ENCODE peak calls at places on chromosomes 16 and 17, in nine cellular contexts. S is BJ, H is tibial nerve, Y is GM10248, X is endodermal cell, V is ascending aorta, D is neural progenitor cell, G is psoas muscle, B is fibroblast of mammary gland. C is an unnamed sample.

GRCh38 chr17:69814031-69814430 is 261.0 kb upstream of the KCNJ16 start:
- DNase-seq in H (no peak), S (no peak), D (no peak), B (no peak), G (no peak), V (no peak), Y (no peak), X (no peak), C (no peak)

GRCh38 chr17:61397086-61397842 is 2.4 kb upstream of the TBX2 start:
- DNase-seq in B (no peak), G (peak; percentile 56), X (peak; percentile 88), Y (no peak), V (no peak), D (peak; percentile 82), H (no peak), S (no peak), C (peak; percentile 73)

GRCh38 chr16:20865420-20866126 is 34.6 kb downstream of the DCUN1D3 start:
- DNase-seq in G (no peak), X (no peak), H (no peak), B (peak; percentile 60), S (peak; percentile 30), Y (peak; percentile 68), D (no peak), V (no peak), C (no peak)

GRCh38 chr17:55567240-55568216 is 56.3 kb upstream of the SMIM36 start:
- DNase-seq in H (peak; percentile 41), S (no peak), V (no peak), X (no peak), D (no peak), Y (no peak), G (peak; percentile 77), B (peak; percentile 40), C (no peak)

GRCh38 chr17:27818311-27819170 is 18.2 kb upstream of the NOS2 start:
- DNase-seq in X (no peak), D (no peak), S (no peak), Y (no peak), H (no peak), G (no peak), B (no peak), V (no peak), C (no peak)

GRCh38 chr17:83204230-83204725 is 124.9 kb downstream of the METRNL start:
- DNase-seq in G (no peak), B (no peak), V (peak; percentile 5), S (no peak), Y (no peak), H (peak; percentile 29), D (no peak), X (no peak), C (no peak)

GRCh38 chr16:67526149-67526732 is 2.4 kb upstream of the RIPOR1 start:
- DNase-seq in S (no peak), X (no peak), H (no peak), V (no peak), D (no peak), Y (no peak), B (no peak), G (no peak), C (no peak)

GRCh38 chr16:31869511-31870201 is 4.0 kb upstream of the ZNF267 start:
- DNase-seq in D (no peak), S (no peak), B (peak; percentile 91), Y (peak; percentile 39), H (peak; percentile 70), X (no peak), G (no peak), V (peak; percentile 64), C (no peak)

GRCh38 chr16:77594798-77595625 is 127.3 kb upstream of the NUDT7 start:
- DNase-seq in Y (no peak), G (no peak), B (no peak), V (no peak), X (no peak), H (no peak), D (no peak), S (no peak), C (peak; percentile 16)

GRCh38 chr16:77596243-77596642 is 126.1 kb upstream of the NUDT7 start:
- DNase-seq in V (no peak), X (no peak), Y (no peak), S (no peak), H (no peak), D (no peak), B (peak; percentile 66), G (no peak), C (no peak)

GRCh38 chr16:77600555-77600954 is 121.8 kb upstream of the NUDT7 start:
- DNase-seq in B (no peak), S (no peak), Y (no peak), X (no peak), D (no peak), H (no peak), G (no peak), V (no peak), C (no peak)

GRCh38 chr16:77603656-77604055 is 118.7 kb upstream of the NUDT7 start:
- DNase-seq in D (no peak), X (no peak), Y (no peak), G (no peak), B (no peak), H (no peak), V (no peak), S (no peak), C (no peak)

DNA sequence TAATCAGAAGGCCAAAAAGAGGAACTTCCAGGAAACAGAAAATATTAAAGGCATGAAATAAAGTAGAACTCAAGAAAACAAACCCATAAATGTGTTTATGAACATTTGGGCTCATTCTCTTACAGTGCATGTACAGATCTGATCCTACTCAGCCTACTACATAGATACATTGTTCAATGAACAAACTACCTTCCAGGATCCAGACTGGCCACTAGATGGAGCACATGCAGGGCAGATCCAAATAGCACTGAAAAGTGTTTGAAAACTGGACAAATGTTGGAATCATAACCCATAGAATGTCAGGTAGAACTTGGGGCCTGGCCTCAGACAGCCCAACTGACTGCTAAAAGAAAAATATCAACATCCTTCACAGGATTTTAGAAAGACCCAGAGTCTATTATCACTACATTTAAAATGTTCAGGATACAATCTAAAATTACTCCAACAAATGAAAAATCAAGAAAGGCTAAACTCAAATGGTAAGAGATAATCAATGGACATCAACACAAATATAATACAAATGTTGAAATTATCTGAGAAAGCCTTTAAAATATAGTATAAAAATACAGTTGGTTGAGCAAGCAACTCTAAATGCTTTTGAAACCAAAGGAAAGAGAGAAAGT is 122.4 kb upstream of the NUDT7 start:
- DNase-seq in G (no peak), X (peak; percentile 68), S (no peak), B (peak; percentile 55), D (peak; percentile 49), V (no peak), Y (peak; percentile 22), H (peak; percentile 46), C (peak; percentile 16)
- TF ChIP-seq CTCF in G (peak; percentile 39), X (peak; percentile 95), S (peak; percentile 83), B (peak; percentile 93), D (peak; percentile 86), V (peak; percentile 20), Y (peak; percentile 76), H (peak; percentile 34), C (peak; percentile 45)

GRCh38 chr16:13909872-13910303 is 10.1 kb upstream of the ERCC4 start:
- DNase-seq in Y (no peak), X (no peak), V (peak; percentile 61), G (no peak), B (peak; percentile 47), D (no peak), S (no peak), H (no peak), C (no peak)
- TF ChIP-seq CTCF in Y (no peak), X (no peak), V (peak; percentile 9), G (no peak), B (no peak), D (no peak), S (no peak), H (no peak), C (no peak)

GRCh38 chr16:87691686-87692079 is 74.1 kb downstream of the KLHDC4 start:
- DNase-seq in B (no peak), V (no peak), Y (no peak), S (no peak), H (no peak), G (no peak), X (no peak), D (no peak), C (no peak)

GRCh38 chr16:87690911-87691685 is 74.7 kb downstream of the KLHDC4 start:
- DNase-seq in G (no peak), S (no peak), V (no peak), D (no peak), B (no peak), Y (no peak), H (no peak), X (no peak), C (no peak)

GRCh38 chr16:87693827-87694226 is 72.0 kb downstream of the KLHDC4 start:
- DNase-seq in B (no peak), Y (no peak), S (no peak), V (no peak), D (no peak), H (no peak), G (no peak), X (no peak), C (no peak)

GRCh38 chr16:87692176-87692575 is 73.6 kb downstream of the KLHDC4 start:
- DNase-seq in B (no peak), H (no peak), V (no peak), Y (no peak), G (no peak), S (no peak), D (no peak), X (no peak), C (no peak)

DNA sequence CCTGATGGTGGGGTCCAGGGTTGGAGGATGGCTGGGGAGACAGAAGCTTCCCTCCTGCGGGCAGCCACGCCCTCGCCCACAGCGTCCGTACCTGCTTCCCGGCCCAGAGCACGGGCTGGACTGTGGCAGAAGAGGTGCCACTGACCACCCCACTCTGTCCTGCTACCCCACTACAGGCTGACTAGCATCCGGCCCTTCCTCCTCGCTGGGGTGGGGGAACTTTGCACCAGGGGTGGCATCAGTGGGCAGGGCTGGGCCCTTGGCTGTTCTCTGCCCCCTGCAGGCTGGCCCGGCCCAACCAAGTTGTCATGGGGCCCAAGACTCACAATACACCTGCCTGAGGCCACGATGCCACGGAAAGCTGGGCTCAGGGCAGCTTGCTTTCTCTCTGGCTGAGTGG is 73.0 kb downstream of the KLHDC4 start:
- DNase-seq in Y (no peak), V (no peak), D (no peak), G (no peak), H (no peak), S (no peak), X (no peak), B (no peak), C (no peak)
- TF ChIP-seq CTCF in Y (no peak), V (no peak), D (no peak), G (no peak), H (no peak), S (no peak), X (no peak), B (no peak), C (no peak)

GRCh38 chr16:12086861-12087260 is 110.3 kb downstream of the SNX29 start:
- DNase-seq in G (no peak), V (no peak), D (no peak), Y (no peak), X (no peak), H (no peak), S (no peak), B (no peak), C (no peak)

GRCh38 chr16:12090162-12090552 is 113.6 kb downstream of the SNX29 start:
- DNase-seq in D (peak; percentile 26), Y (no peak), S (no peak), V (no peak), B (no peak), H (no peak), G (no peak), X (peak; percentile 78), C (no peak)

GRCh38 chr16:12091569-12092346 is 115.2 kb downstream of the SNX29 start:
- DNase-seq in D (peak; percentile 58), H (no peak), G (no peak), V (no peak), Y (no peak), B (no peak), S (no peak), X (no peak), C (no peak)

GRCh38 chr16:12087901-12088364 is 111.4 kb downstream of the SNX29 start:
- DNase-seq in H (no peak), V (no peak), S (no peak), G (no peak), D (no peak), Y (peak; percentile 44), B (no peak), X (no peak), C (no peak)

DNA sequence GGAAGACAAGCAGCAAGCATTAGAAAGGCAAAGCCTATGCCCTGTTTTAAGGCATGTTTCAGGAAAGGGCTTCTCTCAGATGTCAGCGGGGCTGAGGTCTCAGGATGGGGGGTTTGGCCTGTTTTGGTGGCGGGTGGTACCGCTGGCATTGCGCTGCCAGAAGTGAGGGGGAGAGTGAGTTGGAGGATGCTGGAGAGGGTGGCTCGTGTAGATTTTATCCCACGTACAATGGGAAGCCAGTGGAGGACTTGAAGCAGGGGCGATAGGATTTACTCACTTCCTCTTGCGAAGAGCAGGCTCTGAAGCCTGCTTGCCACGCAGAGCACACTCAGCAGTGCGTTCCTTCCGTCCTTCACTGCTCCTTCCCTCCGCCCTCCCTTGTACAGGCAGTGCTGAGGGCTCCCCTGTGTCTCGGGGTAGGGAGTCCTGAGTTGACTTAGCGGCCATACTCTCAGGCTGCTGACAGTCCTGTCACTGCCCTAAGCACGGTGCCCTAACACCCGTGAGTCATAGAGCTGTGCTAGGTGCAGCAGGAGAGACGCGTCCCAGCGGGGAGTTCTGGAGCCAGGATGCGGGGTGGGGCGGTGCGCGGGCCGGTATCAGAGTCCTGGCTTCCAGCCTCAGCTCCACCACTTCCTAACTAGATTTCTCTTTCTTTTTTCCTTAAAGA is 113.1 kb downstream of the SNX29 start:
- DNase-seq in Y (peak; percentile 55), X (peak; percentile 86), D (peak; percentile 50), G (no peak), S (no peak), H (no peak), V (peak; percentile 32), B (peak; percentile 71), C (peak; percentile 43)
- TF ChIP-seq CTCF in Y (no peak), X (no peak), D (no peak), G (no peak), S (no peak), H (no peak), V (no peak), B (no peak), C (no peak)